ENCODE peak calls at places on chromosomes 13 and 19, in six cellular contexts. One of them, this sample, is unnamed.

GRCh38 chr19:31562916-31563626 is 213.8 kb upstream of the TSHZ3 start:
- DNase-seq in psoas muscle: no peak
- DNase-seq in upper lobe of right lung: no peak
- DNase-seq in ovary: no peak
- DNase-seq in body of pancreas: no peak
- DNase-seq in testis: no peak
- DNase-seq in this sample: no peak

GRCh38 chr13:101875091-101875490 is 422.6 kb downstream of the ITGBL1 start:
- DNase-seq in psoas muscle: no peak
- DNase-seq in upper lobe of right lung: no peak
- DNase-seq in ovary: no peak
- DNase-seq in body of pancreas: no peak
- DNase-seq in testis: no peak
- DNase-seq in this sample: no peak

GRCh38 chr13:40438999-40439797 is 227.2 kb downstream of the FOXO1 start:
- DNase-seq in psoas muscle: no peak
- DNase-seq in upper lobe of right lung: no peak
- DNase-seq in ovary: peak
- DNase-seq in body of pancreas: peak
- DNase-seq in testis: peak
- DNase-seq in this sample: no peak

GRCh38 chr13:97491452-97491851 is 57.5 kb downstream of the RAP2A start:
- DNase-seq in psoas muscle: no peak
- DNase-seq in upper lobe of right lung: no peak
- DNase-seq in ovary: no peak
- DNase-seq in body of pancreas: no peak
- DNase-seq in testis: no peak
- DNase-seq in this sample: no peak

GRCh38 chr13:75489502-75490263 is 7.7 kb upstream of the TBC1D4 start:
- DNase-seq in psoas muscle: no peak
- DNase-seq in upper lobe of right lung: peak
- DNase-seq in ovary: no peak
- DNase-seq in body of pancreas: peak
- DNase-seq in testis: peak
- DNase-seq in this sample: no peak

GRCh38 chr13:112688560-112689497 is 1.0 kb upstream of the ATP11A start:
- DNase-seq in psoas muscle: no peak
- DNase-seq in upper lobe of right lung: peak
- DNase-seq in ovary: no peak
- DNase-seq in body of pancreas: peak
- DNase-seq in testis: peak
- DNase-seq in this sample: no peak

GRCh38 chr13:51778407-51778806 is 25.6 kb downstream of the DHRS12 start:
- DNase-seq in psoas muscle: peak
- DNase-seq in upper lobe of right lung: no peak
- DNase-seq in ovary: no peak
- DNase-seq in body of pancreas: peak
- DNase-seq in testis: no peak
- DNase-seq in this sample: no peak

GRCh38 chr19:3053780-3054179 is 8.5 kb downstream of the TLE5 start:
- DNase-seq in psoas muscle: no peak
- DNase-seq in upper lobe of right lung: peak
- DNase-seq in ovary: peak
- DNase-seq in body of pancreas: no peak
- DNase-seq in testis: no peak
- DNase-seq in this sample: no peak

GRCh38 chr19:4909172-4909896 is at the start of gene UHRF1:
- DNase-seq in psoas muscle: no peak
- DNase-seq in upper lobe of right lung: no peak
- DNase-seq in ovary: no peak
- DNase-seq in body of pancreas: no peak
- DNase-seq in testis: no peak
- DNase-seq in this sample: peak

GRCh38 chr13:34942732-34943674 is 933 bp downstream of the NBEA start:
- DNase-seq in psoas muscle: peak
- DNase-seq in upper lobe of right lung: peak
- DNase-seq in ovary: peak
- DNase-seq in body of pancreas: peak
- DNase-seq in testis: peak
- DNase-seq in this sample: peak

GRCh38 chr13:74715718-74716117 is 581.5 kb upstream of the KLF12 start:
- DNase-seq in psoas muscle: no peak
- DNase-seq in upper lobe of right lung: no peak
- DNase-seq in ovary: no peak
- DNase-seq in body of pancreas: no peak
- DNase-seq in testis: no peak
- DNase-seq in this sample: no peak

GRCh38 chr13:30077338-30077737 is 226.9 kb upstream of the UBL3 start:
- DNase-seq in psoas muscle: no peak
- DNase-seq in upper lobe of right lung: no peak
- DNase-seq in ovary: no peak
- DNase-seq in body of pancreas: no peak
- DNase-seq in testis: no peak
- DNase-seq in this sample: no peak

GRCh38 chr13:30078059-30078458 is 227.6 kb upstream of the UBL3 start:
- DNase-seq in psoas muscle: no peak
- DNase-seq in upper lobe of right lung: no peak
- DNase-seq in ovary: no peak
- DNase-seq in body of pancreas: no peak
- DNase-seq in testis: no peak
- DNase-seq in this sample: no peak

GRCh38 chr13:30071890-30072817 is 221.7 kb upstream of the UBL3 start:
- DNase-seq in psoas muscle: no peak
- DNase-seq in upper lobe of right lung: peak
- DNase-seq in ovary: no peak
- DNase-seq in body of pancreas: peak
- DNase-seq in testis: no peak
- DNase-seq in this sample: no peak

GRCh38 chr13:30074955-30075614 is 224.7 kb upstream of the UBL3 start:
- DNase-seq in psoas muscle: no peak
- DNase-seq in upper lobe of right lung: no peak
- DNase-seq in ovary: no peak
- DNase-seq in body of pancreas: no peak
- DNase-seq in testis: no peak
- DNase-seq in this sample: no peak

GRCh38 chr13:30072818-30073186 is 222.4 kb upstream of the UBL3 start:
- DNase-seq in psoas muscle: no peak
- DNase-seq in upper lobe of right lung: no peak
- DNase-seq in ovary: no peak
- DNase-seq in body of pancreas: no peak
- DNase-seq in testis: no peak
- DNase-seq in this sample: no peak
- H3K27ac ChIP-seq in psoas muscle: no peak
- H3K27ac ChIP-seq in upper lobe of right lung: no peak
- H3K27ac ChIP-seq in ovary: no peak
- H3K27ac ChIP-seq in body of pancreas: peak
- H3K27ac ChIP-seq in testis: no peak
- H3K27ac ChIP-seq in this sample: no peak

GRCh38 chr19:45883586-45883880 is 2.4 kb downstream of the IRF2BP1 start:
- DNase-seq in psoas muscle: no peak
- DNase-seq in upper lobe of right lung: no peak
- DNase-seq in ovary: no peak
- DNase-seq in body of pancreas: no peak
- DNase-seq in testis: no peak
- DNase-seq in this sample: no peak
- TF ChIP-seq CTCF in psoas muscle: no peak
- TF ChIP-seq CTCF in upper lobe of right lung: no peak
- TF ChIP-seq CTCF in ovary: no peak
- TF ChIP-seq CTCF in body of pancreas: no peak
- TF ChIP-seq CTCF in testis: peak
- TF ChIP-seq CTCF in this sample: no peak

DNA sequence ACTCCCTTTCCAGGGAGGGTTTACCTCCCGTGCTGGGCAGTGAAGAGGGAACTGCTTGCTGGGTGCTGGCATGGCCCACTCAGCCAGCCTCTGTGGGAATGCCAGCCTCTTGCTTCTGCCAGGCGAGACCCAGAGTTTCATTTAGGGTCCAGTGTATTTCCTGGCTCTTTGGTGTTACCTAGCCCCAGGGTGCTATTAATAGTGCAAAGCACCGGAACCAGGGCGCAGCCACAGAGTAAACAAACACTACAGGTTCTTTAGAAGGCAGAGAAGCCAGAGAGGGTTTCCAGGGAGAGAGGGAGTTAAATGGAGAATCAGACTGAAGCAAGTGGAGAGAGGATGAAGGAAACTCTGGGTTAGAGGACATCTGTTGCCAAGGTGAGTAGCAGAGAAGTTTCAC is 74.9 kb upstream of the SPATA13 start:
- DNase-seq in psoas muscle: no peak
- DNase-seq in upper lobe of right lung: no peak
- DNase-seq in ovary: no peak
- DNase-seq in body of pancreas: peak
- DNase-seq in testis: no peak
- DNase-seq in this sample: no peak
- H3K27ac ChIP-seq in psoas muscle: no peak
- H3K27ac ChIP-seq in upper lobe of right lung: no peak
- H3K27ac ChIP-seq in ovary: no peak
- H3K27ac ChIP-seq in body of pancreas: no peak
- H3K27ac ChIP-seq in testis: no peak
- H3K27ac ChIP-seq in this sample: no peak

GRCh38 chr13:23087884-23088283 is 92.9 kb upstream of the SGCG start:
- DNase-seq in psoas muscle: no peak
- DNase-seq in upper lobe of right lung: no peak
- DNase-seq in ovary: no peak
- DNase-seq in body of pancreas: peak
- DNase-seq in testis: peak
- DNase-seq in this sample: peak
- TF ChIP-seq CTCF in psoas muscle: no peak
- TF ChIP-seq CTCF in upper lobe of right lung: peak
- TF ChIP-seq CTCF in ovary: no peak
- TF ChIP-seq CTCF in body of pancreas: peak
- TF ChIP-seq CTCF in testis: peak
- TF ChIP-seq CTCF in this sample: peak

GRCh38 chr19:43950834-43951626 is at the start of gene ZNF221:
- DNase-seq in psoas muscle: peak
- DNase-seq in upper lobe of right lung: peak
- DNase-seq in ovary: peak
- DNase-seq in body of pancreas: peak
- DNase-seq in testis: peak
- DNase-seq in this sample: peak
- H3K27ac ChIP-seq in psoas muscle: peak
- H3K27ac ChIP-seq in upper lobe of right lung: peak
- H3K27ac ChIP-seq in ovary: peak
- H3K27ac ChIP-seq in body of pancreas: peak
- H3K27ac ChIP-seq in testis: peak
- H3K27ac ChIP-seq in this sample: peak

GRCh38 chr19:6498294-6499036 is 3.6 kb downstream of the TUBB4A start:
- DNase-seq in psoas muscle: no peak
- DNase-seq in upper lobe of right lung: no peak
- DNase-seq in ovary: no peak
- DNase-seq in body of pancreas: no peak
- DNase-seq in testis: no peak
- DNase-seq in this sample: no peak
- TF ChIP-seq CTCF in psoas muscle: no peak
- TF ChIP-seq CTCF in upper lobe of right lung: no peak
- TF ChIP-seq CTCF in ovary: no peak
- TF ChIP-seq CTCF in body of pancreas: no peak
- TF ChIP-seq CTCF in testis: no peak
- TF ChIP-seq CTCF in this sample: no peak

GRCh38 chr13:106352850-106353249 is 182.6 kb downstream of the EFNB2 start:
- DNase-seq in psoas muscle: no peak
- DNase-seq in upper lobe of right lung: no peak
- DNase-seq in ovary: no peak
- DNase-seq in body of pancreas: no peak
- DNase-seq in testis: no peak
- DNase-seq in this sample: no peak
- H3K27ac ChIP-seq in psoas muscle: no peak
- H3K27ac ChIP-seq in upper lobe of right lung: no peak
- H3K27ac ChIP-seq in ovary: no peak
- H3K27ac ChIP-seq in body of pancreas: no peak
- H3K27ac ChIP-seq in testis: no peak
- H3K27ac ChIP-seq in this sample: no peak

GRCh38 chr13:110525328-110526319 is 35.9 kb downstream of the RAB20 start:
- DNase-seq in psoas muscle: no peak
- DNase-seq in upper lobe of right lung: peak
- DNase-seq in ovary: peak
- DNase-seq in body of pancreas: no peak
- DNase-seq in testis: peak
- DNase-seq in this sample: no peak
- TF ChIP-seq CTCF in psoas muscle: no peak
- TF ChIP-seq CTCF in upper lobe of right lung: no peak
- TF ChIP-seq CTCF in ovary: no peak
- TF ChIP-seq CTCF in body of pancreas: no peak
- TF ChIP-seq CTCF in testis: no peak
- TF ChIP-seq CTCF in this sample: no peak

This sample was measured in WERI-Rb-1.